ENCODE peak calls at places on chromosome 2, in nine cellular contexts. F is cardiac fibroblast, D is HT-29, Q is GM20000, R is KG1, P is neuronal stem cell, X is MCF 10A, A is anterior cingulate cortex, Y is NCI-H1092. K is an unnamed sample.
A peak's percentile ranks its signal among the peaks of the same experiment; 100 is the strongest.

GRCh38 chr2:201118957-201119848 is 3.2 kb downstream of the CFLAR start:
- DNase-seq in F (peak; percentile 65), D (peak; percentile 78), Q (no peak), R (no peak), P (no peak), X (no peak), A (no peak), Y (no peak), K (peak; percentile 62)

GRCh38 chr2:119678021-119678656 is 862 bp upstream of the TMEM177 start:
- DNase-seq in F (no peak), D (peak; percentile 73), Q (no peak), R (no peak), P (no peak), X (no peak), A (no peak), Y (peak; percentile 74), K (no peak)

GRCh38 chr2:73291461-73292315 is 1.7 kb downstream of the EGR4 start:
- DNase-seq in F (peak; percentile 7), D (no peak), Q (peak; percentile 53), R (no peak), P (no peak), X (no peak), A (no peak), Y (peak; percentile 23), K (no peak)

GRCh38 chr2:234259440-234259839 is 208.9 kb downstream of the SPP2 start:
- DNase-seq in F (no peak), D (no peak), Q (no peak), R (no peak), P (no peak), X (no peak), A (no peak), Y (no peak), K (no peak)

GRCh38 chr2:56474412-56475158 is 290.8 kb downstream of the CCDC85A start:
- DNase-seq in F (peak; percentile 43), D (no peak), Q (no peak), R (no peak), P (no peak), X (peak; percentile 86), A (no peak), Y (peak; percentile 81), K (peak; percentile 54)

GRCh38 chr2:44965684-44966083 is 24.2 kb downstream of the SIX3 start:
- DNase-seq in F (peak; percentile 35), D (no peak), Q (no peak), R (no peak), P (no peak), X (peak; percentile 22), A (no peak), Y (no peak), K (no peak)

GRCh38 chr2:242038166-242038927 is 168.8 kb downstream of the RTP5 start:
- DNase-seq in F (no peak), D (no peak), Q (no peak), R (no peak), P (no peak), X (no peak), A (no peak), Y (no peak), K (no peak)

GRCh38 chr2:9519250-9519649 is 36.4 kb downstream of the ADAM17 start:
- DNase-seq in F (peak; percentile 43), D (no peak), Q (no peak), R (no peak), P (no peak), X (no peak), A (no peak), Y (no peak), K (no peak)

GRCh38 chr2:132916219-132916618 is 246.2 kb upstream of the LYPD1 start:
- DNase-seq in F (peak; percentile 7), D (no peak), Q (no peak), R (no peak), P (no peak), X (no peak), A (no peak), Y (no peak), K (no peak)

GRCh38 chr2:46435796-46436360 is 43.5 kb upstream of the TMEM247 start:
- DNase-seq in F (peak; percentile 14), D (no peak), Q (no peak), R (no peak), P (no peak), X (no peak), A (no peak), Y (no peak), K (peak; percentile 54)

GRCh38 chr2:25127631-25128030 is 40.7 kb downstream of the POMC start:
- DNase-seq in F (no peak), D (no peak), Q (no peak), R (no peak), P (no peak), X (no peak), A (no peak), Y (no peak), K (peak; percentile 7)

GRCh38 chr2:72665448-72665847 is 160.4 kb downstream of the EXOC6B start:
- DNase-seq in F (no peak), D (no peak), Q (no peak), R (no peak), P (no peak), X (no peak), A (no peak), Y (no peak), K (no peak)

GRCh38 chr2:40975175-40975574 is 523.3 kb upstream of the SLC8A1 start:
- DNase-seq in F (no peak), D (no peak), Q (no peak), R (no peak), P (no peak), X (no peak), A (no peak), Y (no peak), K (no peak)

GRCh38 chr2:169139993-169140767 is 70.8 kb downstream of the DHRS9 start:
- DNase-seq in F (no peak), D (no peak), Q (no peak), R (no peak), P (no peak), X (no peak), A (no peak), Y (no peak), K (no peak)

GRCh38 chr2:227161947-227162346 is 2.1 kb downstream of the COL4A4 start:
- DNase-seq in F (no peak), D (no peak), Q (no peak), R (no peak), P (no peak), X (no peak), A (no peak), Y (no peak), K (no peak)

GRCh38 chr2:20178404-20179178 is 46.3 kb downstream of the SDC1 start:
- DNase-seq in F (no peak), D (no peak), Q (no peak), R (no peak), P (no peak), X (no peak), A (no peak), Y (no peak), K (no peak)

GRCh38 chr2:217433522-217433921 is 569.3 kb downstream of the TNS1 start:
- DNase-seq in F (no peak), D (no peak), Q (no peak), R (no peak), P (no peak), X (no peak), A (no peak), Y (no peak), K (no peak)

GRCh38 chr2:101307950-101308431 is 510 bp downstream of the RNF149 start:
- DNase-seq in F (peak; percentile 29), D (peak; percentile 26), Q (no peak), R (no peak), P (no peak), X (no peak), A (no peak), Y (no peak), K (peak; percentile 14)

GRCh38 chr2:45993476-45993991 is 303.7 kb upstream of the EPAS1 start:
- DNase-seq in F (peak; percentile 92), D (peak; percentile 79), Q (peak; percentile 69), R (peak; percentile 48), P (peak; percentile 69), X (peak; percentile 89), A (no peak), Y (no peak), K (peak; percentile 92)

GRCh38 chr2:28045676-28046351 is 155.3 kb downstream of the BABAM2 start:
- DNase-seq in F (peak; percentile 25), D (no peak), Q (no peak), R (no peak), P (no peak), X (peak; percentile 17), A (no peak), Y (no peak), K (no peak)

GRCh38 chr2:238861766-238862315 is 14.0 kb downstream of the TWIST2 start:
- DNase-seq in F (no peak), D (no peak), Q (no peak), R (no peak), P (no peak), X (no peak), A (no peak), Y (no peak), K (no peak)

GRCh38 chr2:119428488-119429224 is 3.0 kb upstream of the TMEM37 start:
- DNase-seq in F (no peak), D (no peak), Q (no peak), R (no peak), P (no peak), X (no peak), A (no peak), Y (no peak), K (no peak)

GRCh38 chr2:29525921-29526320 is 395.5 kb downstream of the ALK start:
- DNase-seq in F (no peak), D (no peak), Q (no peak), R (no peak), P (no peak), X (no peak), A (no peak), Y (no peak), K (no peak)

GRCh38 chr2:9029721-9030120 is 26.2 kb upstream of the MBOAT2 start:
- DNase-seq in F (no peak), D (no peak), Q (no peak), R (no peak), P (no peak), X (no peak), A (no peak), Y (peak; percentile 36), K (no peak)

GRCh38 chr2:45650851-45651414 is 542 bp upstream of the PRKCE start:
- DNase-seq in F (peak; percentile 97), D (peak; percentile 95), Q (peak; percentile 97), R (peak; percentile 71), P (peak; percentile 87), X (peak; percentile 95), A (peak; percentile 88), Y (peak; percentile 11), K (peak; percentile 98)

GRCh38 chr2:170236639-170237037 is 58.7 kb downstream of the MYO3B start:
- DNase-seq in F (no peak), D (no peak), Q (no peak), R (no peak), P (no peak), X (no peak), A (no peak), Y (peak; percentile 15), K (no peak)

GRCh38 chr2:55153564-55154315 is 78.4 kb downstream of the CLHC1 start:
- DNase-seq in F (peak; percentile 42), D (no peak), Q (no peak), R (no peak), P (no peak), X (peak; percentile 71), A (no peak), Y (no peak), K (no peak)

GRCh38 chr2:119531292-119531691 is 7.0 kb upstream of the SCTR start:
- DNase-seq in F (peak; percentile 12), D (peak; percentile 34), Q (no peak), R (no peak), P (no peak), X (peak; percentile 8), A (no peak), Y (no peak), K (peak; percentile 16)

GRCh38 chr2:42971947-42972736 is 179.8 kb upstream of the HAAO start:
- DNase-seq in F (peak; percentile 33), D (no peak), Q (no peak), R (no peak), P (no peak), X (no peak), A (no peak), Y (no peak), K (no peak)

GRCh38 chr2:1060987-1061386 is 110.3 kb downstream of the SNTG2 start:
- DNase-seq in F (no peak), D (no peak), Q (no peak), R (no peak), P (no peak), X (no peak), A (no peak), Y (no peak), K (no peak)

K was measured in fibroblast of pulmonary artery.